ENCODE peak calls at places on chromosomes 1 and 21, in seven cellular contexts. X is neural crest cell, G is neuronal stem cell, K is left cardiac atrium, T is AG09309, H is endothelial cell, I is T follicular helper cell. E is an unnamed sample.

GRCh38 chr1:23578311-23578996 is 19.2 kb upstream of the ID3 start:
- DNase-seq in G (no peak), H (no peak), T (no peak), K (no peak), X (no peak), I (no peak), E (no peak)

GRCh38 chr1:230464618-230465017 is 38.5 kb upstream of the PGBD5 start:
- DNase-seq in K (no peak), G (no peak), X (no peak), I (no peak), T (no peak), H (no peak), E (no peak)

GRCh38 chr21:28138272-28138671 is 854.4 kb downstream of the LTN1 start:
- DNase-seq in G (no peak), K (no peak), I (no peak), X (no peak), T (peak; percentile 53), H (no peak), E (no peak)

GRCh38 chr21:45977396-45977795 is 4.2 kb upstream of the COL6A1 start:
- DNase-seq in T (no peak), G (no peak), X (no peak), I (no peak), K (peak; percentile 51), H (peak; percentile 11), E (peak; percentile 79)

GRCh38 chr21:46120301-46121285 is 22.7 kb downstream of the COL6A2 start:
- DNase-seq in I (no peak), K (peak; percentile 18), T (no peak), G (no peak), H (no peak), X (no peak), E (peak; percentile 64)

GRCh38 chr1:17233675-17234074 is 15.2 kb upstream of the PADI3 start:
- DNase-seq in G (no peak), H (no peak), I (no peak), K (no peak), X (no peak), T (peak; percentile 92), E (peak; percentile 96)

GRCh38 chr1:24331961-24332673 is 13.0 kb downstream of the GRHL3 start:
- DNase-seq in X (no peak), K (no peak), G (no peak), T (no peak), H (no peak), I (no peak), E (no peak)

GRCh38 chr1:90839323-90839722 is 122.2 kb upstream of the BARHL2 start:
- DNase-seq in T (no peak), I (no peak), G (no peak), H (no peak), K (no peak), X (no peak), E (no peak)

GRCh38 chr1:209157514-209158285 is 425.8 kb upstream of the CAMK1G start:
- DNase-seq in G (peak; percentile 5), K (no peak), X (no peak), T (no peak), I (no peak), H (no peak), E (no peak)

GRCh38 chr1:207981976-207982375 is 71.1 kb upstream of the CD34 start:
- DNase-seq in X (no peak), T (no peak), G (no peak), H (peak; percentile 56), I (no peak), K (no peak), E (no peak)

GRCh38 chr1:224528900-224529299 is 87.2 kb upstream of the CNIH3 start:
- DNase-seq in K (no peak), G (no peak), T (no peak), I (no peak), X (no peak), H (no peak), E (no peak)

GRCh38 chr1:109762821-109763645 is 690 bp downstream of the EPS8L3 start:
- DNase-seq in K (peak; percentile 15), I (no peak), H (no peak), X (no peak), G (no peak), T (peak; percentile 46), E (peak; percentile 59)

GRCh38 chr1:152623203-152623844 is 421 bp upstream of the LCE3A start:
- DNase-seq in G (no peak), T (no peak), X (no peak), I (no peak), H (no peak), K (no peak), E (no peak)

GRCh38 chr21:33865996-33866575 is 49.5 kb downstream of the ATP5PO start:
- DNase-seq in K (no peak), I (no peak), X (no peak), T (no peak), H (no peak), G (no peak), E (peak; percentile 5)

GRCh38 chr1:109272021-109272799 is 10.7 kb downstream of the PSRC1 start:
- DNase-seq in G (no peak), H (peak; percentile 2), K (no peak), X (no peak), I (no peak), T (no peak), E (peak; percentile 71)

GRCh38 chr1:206575165-206575893 is 36.9 kb downstream of the EIF2D start:
- DNase-seq in I (no peak), T (peak; percentile 51), X (no peak), H (no peak), K (no peak), G (no peak), E (no peak)

GRCh38 chr1:208172389-208173140 is 71.6 kb downstream of the PLXNA2 start:
- DNase-seq in X (no peak), G (no peak), T (no peak), I (no peak), K (no peak), H (no peak), E (no peak)

GRCh38 chr1:198776602-198777029 is 137.8 kb downstream of the PTPRC start:
- DNase-seq in T (peak; percentile 98), K (peak; percentile 23), I (no peak), X (no peak), G (no peak), H (peak; percentile 8), E (no peak)

GRCh38 chr1:119774746-119775495 is 6.2 kb upstream of the HMGCS2 start:
- DNase-seq in K (no peak), I (no peak), H (no peak), G (no peak), X (no peak), T (no peak), E (no peak)

GRCh38 chr21:25350056-25350455 is 257.2 kb downstream of the MRPL39 start:
- DNase-seq in T (no peak), K (no peak), X (no peak), G (no peak), I (no peak), H (peak; percentile 31), E (no peak)

GRCh38 chr1:86515597-86515996 is 31.3 kb upstream of the CLCA4 start:
- DNase-seq in T (no peak), I (no peak), H (peak; percentile 42), K (no peak), X (no peak), G (no peak), E (no peak)

GRCh38 chr1:99579691-99580171 is 66.2 kb upstream of the PALMD start:
- DNase-seq in X (no peak), T (no peak), K (no peak), H (no peak), G (no peak), I (no peak), E (no peak)

GRCh38 chr1:21931171-21932093 is 5.7 kb downstream of the HSPG2 start:
- DNase-seq in G (no peak), H (no peak), T (peak; percentile 85), X (no peak), I (no peak), K (peak; percentile 80), E (peak; percentile 95)

GRCh38 chr1:9766759-9767442 is 56.9 kb downstream of the CLSTN1 start:
- DNase-seq in T (peak; percentile 99), X (no peak), K (no peak), I (no peak), G (no peak), H (no peak), E (no peak)

GRCh38 chr1:24555591-24556413 is at the start of gene NCMAP:
- DNase-seq in G (no peak), T (no peak), X (no peak), I (peak; percentile 50), H (peak; percentile 19), K (no peak), E (peak; percentile 75)

GRCh38 chr1:201268604-201269151 is 14.6 kb upstream of the PKP1 start:
- DNase-seq in T (peak; percentile 52), H (no peak), X (no peak), G (no peak), K (peak; percentile 61), I (no peak), E (peak; percentile 69)

GRCh38 chr21:28550057-28550825 is 442.4 kb downstream of the LTN1 start:
- DNase-seq in T (no peak), X (no peak), G (no peak), K (no peak), I (no peak), H (no peak), E (no peak)

GRCh38 chr21:41167348-41168342 is at the start of gene BACE2:
- DNase-seq in K (peak; percentile 90), G (peak; percentile 38), H (peak; percentile 79), T (peak; percentile 31), X (peak; percentile 61), I (peak; percentile 3), E (peak; percentile 94)

GRCh38 chr1:12179111-12179519 is 12.3 kb downstream of the TNFRSF1B start:
- DNase-seq in H (no peak), T (no peak), X (no peak), K (peak; percentile 57), G (no peak), I (peak; percentile 86), E (no peak)

GRCh38 chr1:204714194-204714860 is 28.8 kb upstream of the LRRN2 start:
- DNase-seq in H (no peak), X (no peak), G (no peak), K (no peak), I (no peak), T (no peak), E (no peak)

GRCh38 chr1:39892611-39893595 is 8.8 kb downstream of the MYCL start:
- DNase-seq in X (no peak), H (no peak), T (peak; percentile 46), I (no peak), K (no peak), G (peak; percentile 78), E (no peak)

GRCh38 chr1:116498789-116499628 is 71.8 kb downstream of the CD58 start:
- DNase-seq in X (peak; percentile 77), I (peak; percentile 19), H (peak; percentile 79), G (peak; percentile 65), T (no peak), K (no peak), E (peak; percentile 64)

GRCh38 chr1:76593614-76594013 is 273.7 kb upstream of the ST6GALNAC5 start:
- DNase-seq in G (no peak), K (no peak), T (no peak), H (no peak), I (no peak), X (no peak), E (no peak)

GRCh38 chr1:230270185-230270939 is 155.8 kb downstream of the PGBD5 start:
- DNase-seq in T (no peak), X (no peak), G (no peak), H (no peak), K (no peak), I (no peak), E (no peak)

GRCh38 chr1:1605724-1606123 is 5.8 kb upstream of the FNDC10 start:
- DNase-seq in I (no peak), G (no peak), K (no peak), H (no peak), X (no peak), T (no peak), E (no peak)

GRCh38 chr21:26148071-26148470 is 22.5 kb downstream of the APP start:
- DNase-seq in K (no peak), T (no peak), H (no peak), I (no peak), G (peak; percentile 73), X (no peak), E (peak; percentile 75)

GRCh38 chr1:240107058-240107684 is 15.5 kb downstream of the FMN2 start:
- DNase-seq in I (no peak), X (no peak), K (no peak), G (no peak), H (no peak), T (no peak), E (no peak)

GRCh38 chr1:187924252-187924651 is 1095.5 kb downstream of the PLA2G4A start:
- DNase-seq in H (no peak), X (no peak), I (no peak), G (no peak), K (no peak), T (no peak), E (no peak)

E was measured in kidney.